ENCODE peak calls at places on chromosome 11, in six cellular contexts. N is NCI-H2081, P is hepatocyte, O is nucleus accumbens, D is retinal pigment epithelial cell, R is skeletal muscle cell. V is an unnamed sample.

GRCh38 chr11:8719260-8720190 is 36.9 kb downstream of the RPL27A start:
- DNase-seq in O (no peak), R (peak), P (peak), D (peak), N (no peak), V (no peak)

GRCh38 chr11:2902784-2903671 is 17.5 kb upstream of the CDKN1C start:
- DNase-seq in O (no peak), R (no peak), P (peak), N (no peak), D (no peak), V (no peak)

GRCh38 chr11:28464252-28464867 is 356.2 kb downstream of the METTL15 start:
- DNase-seq in P (no peak), O (no peak), R (peak), N (no peak), D (no peak), V (no peak)

GRCh38 chr11:112748713-112749481 is 212.3 kb upstream of the NCAM1 start:
- DNase-seq in N (no peak), D (no peak), O (no peak), P (no peak), R (no peak), V (no peak)

GRCh38 chr11:119427279-119427678 is 4.3 kb upstream of the THY1 start:
- DNase-seq in D (no peak), R (no peak), O (no peak), N (no peak), P (no peak), V (no peak)

GRCh38 chr11:83007477-83007876 is 64.2 kb downstream of the RAB30 start:
- DNase-seq in O (no peak), P (no peak), D (no peak), N (peak), R (no peak), V (peak)

GRCh38 chr11:126229782-126230540 is 18.4 kb downstream of the FAM118B start:
- DNase-seq in R (no peak), P (no peak), D (no peak), O (no peak), N (no peak), V (no peak)

GRCh38 chr11:127733552-127733951 is 733.0 kb upstream of the KIRREL3 start:
- DNase-seq in D (no peak), O (no peak), P (no peak), N (no peak), R (no peak), V (no peak)

GRCh38 chr11:87477321-87477720 is 439.6 kb downstream of the TMEM135 start:
- DNase-seq in O (no peak), N (no peak), R (no peak), D (no peak), P (no peak), V (no peak)

GRCh38 chr11:28739489-28740280 is 631.5 kb downstream of the METTL15 start:
- DNase-seq in D (no peak), N (no peak), O (no peak), R (no peak), P (no peak), V (no peak)

GRCh38 chr11:34335331-34335730 is 22.5 kb downstream of the ABTB2 start:
- DNase-seq in R (no peak), N (no peak), P (no peak), D (no peak), O (no peak), V (no peak)

GRCh38 chr11:74044538-74044937 is 35.7 kb upstream of the UCP3 start:
- DNase-seq in R (no peak), N (no peak), P (no peak), D (no peak), O (no peak), V (no peak)

GRCh38 chr11:61948505-61948904 is 1.6 kb upstream of the BEST1 start:
- DNase-seq in O (no peak), P (no peak), N (no peak), D (no peak), R (no peak), V (no peak)

GRCh38 chr11:120304526-120304925 is 20.6 kb upstream of the TLCD5 start:
- DNase-seq in D (no peak), R (no peak), N (no peak), P (peak), O (no peak), V (no peak)

GRCh38 chr11:44977493-44977984 is 26.9 kb upstream of the TP53I11 start:
- DNase-seq in R (no peak), O (no peak), P (no peak), N (no peak), D (peak), V (no peak)

GRCh38 chr11:111205622-111206385 is 39.7 kb upstream of the POU2AF2 start:
- DNase-seq in O (no peak), N (no peak), P (no peak), D (no peak), R (no peak), V (no peak)

GRCh38 chr11:94649254-94649653 is 82.1 kb downstream of the PIWIL4 start:
- DNase-seq in O (no peak), R (no peak), P (no peak), D (no peak), N (no peak), V (no peak)

GRCh38 chr11:8250981-8251620 is 12.6 kb downstream of the LMO1 start:
- DNase-seq in N (no peak), D (no peak), P (no peak), O (no peak), R (no peak), V (no peak)

GRCh38 chr11:19283998-19284397 is 43.3 kb upstream of the E2F8 start:
- DNase-seq in O (no peak), N (no peak), D (no peak), R (no peak), P (no peak), V (no peak)

GRCh38 chr11:31810779-31811647 is at the start of gene PAX6:
- DNase-seq in P (no peak), D (peak), R (no peak), O (peak), N (peak), V (peak)

GRCh38 chr11:93099811-93100210 is 98.0 kb downstream of the SLC36A4 start:
- DNase-seq in R (peak), O (no peak), D (no peak), N (no peak), P (no peak), V (no peak)

GRCh38 chr11:9601041-9601875 is 27.8 kb downstream of the WEE1 start:
- DNase-seq in D (no peak), P (no peak), O (no peak), R (peak), N (no peak), V (no peak)

GRCh38 chr11:43581370-43582023 is 99.0 kb upstream of the HSD17B12 start:
- DNase-seq in D (no peak), O (no peak), P (no peak), R (no peak), N (no peak), V (no peak)

GRCh38 chr11:60912223-60912850 is 1.6 kb upstream of the TMEM109 start:
- DNase-seq in R (no peak), D (no peak), N (no peak), P (no peak), O (no peak), V (no peak)

GRCh38 chr11:2269601-2270321 is 627 bp downstream of the ASCL2 start:
- DNase-seq in O (no peak), N (no peak), D (no peak), P (peak), R (no peak), V (no peak)

GRCh38 chr11:68146704-68147474 is 25.7 kb upstream of the CHKA start:
- DNase-seq in R (no peak), N (peak), O (peak), P (peak), D (no peak), V (peak)

GRCh38 chr11:93253111-93253510 is 55.3 kb upstream of the SLC36A4 start:
- DNase-seq in R (no peak), O (no peak), N (no peak), P (no peak), D (no peak), V (no peak)

GRCh38 chr11:65316979-65317786 is 2.5 kb downstream of the CDC42EP2 start:
- DNase-seq in D (no peak), N (peak), O (no peak), P (peak), R (no peak), V (no peak)

GRCh38 chr11:93054881-93055280 is 85.4 kb downstream of the MTNR1B start:
- DNase-seq in D (no peak), P (peak), R (peak), O (no peak), N (no peak), V (no peak)

GRCh38 chr11:83574516-83574915 is 288.3 kb upstream of the CCDC90B start:
- DNase-seq in P (no peak), D (no peak), O (no peak), R (peak), N (no peak), V (no peak)

GRCh38 chr11:1964955-1965354 is 17.8 kb downstream of the MRPL23 start:
- DNase-seq in R (no peak), O (no peak), D (no peak), N (no peak), P (no peak), V (no peak)

GRCh38 chr11:1157645-1158591 is at the start of gene MUC5AC:
- DNase-seq in N (no peak), D (no peak), O (no peak), R (no peak), P (peak), V (no peak)

GRCh38 chr11:11706022-11706421 is 84.2 kb upstream of the GALNT18 start:
- DNase-seq in O (no peak), R (no peak), D (no peak), N (no peak), P (no peak), V (no peak)

GRCh38 chr11:126528075-126528474 is 172.6 kb downstream of the ST3GAL4 start:
- DNase-seq in R (no peak), P (no peak), O (no peak), D (no peak), N (no peak), V (no peak)

V was measured in NCI-H1436.